ENCODE peak calls at places on chromosome 18, in nine cellular contexts. S is adrenal gland; R is hepatocyte; E is Peyer's patch; P is adipocyte; F is fibroblast of pulmonary artery; B is stomach; W is CD8-positive, alpha-beta T cell; V is AG04450. J is an unnamed sample.

GRCh38 chr18:25535495-25535894 is 183.5 kb upstream of the ZNF521 start:
- DNase-seq in S (no peak), R (no peak), E (no peak), P (no peak), F (no peak), B (no peak), W (no peak), V (no peak), J (no peak)

GRCh38 chr18:111292-112014 is 46.9 kb upstream of the USP14 start:
- DNase-seq in S (peak), R (peak), E (peak), P (peak), F (peak), B (peak), W (peak), V (no peak), J (peak)

GRCh38 chr18:44594779-44595467 is 85.8 kb upstream of the SETBP1 start:
- DNase-seq in S (no peak), R (no peak), E (no peak), P (peak), F (peak), B (no peak), W (no peak), V (no peak), J (peak)

GRCh38 chr18:494602-494983 is 5.9 kb downstream of the COLEC12 start:
- DNase-seq in S (no peak), R (no peak), E (no peak), P (no peak), F (peak), B (no peak), W (no peak), V (no peak), J (peak)

GRCh38 chr18:31592520-31593157 is 962 bp downstream of the TTR start:
- DNase-seq in S (no peak), R (no peak), E (no peak), P (no peak), F (no peak), B (no peak), W (no peak), V (no peak), J (no peak)

GRCh38 chr18:39414009-39414700 is 1848.6 kb upstream of the CELF4 start:
- DNase-seq in S (no peak), R (peak), E (no peak), P (no peak), F (peak), B (no peak), W (no peak), V (peak), J (peak)

GRCh38 chr18:77250926-77251729 is 1.5 kb downstream of the GALR1 start:
- DNase-seq in S (no peak), R (no peak), E (no peak), P (no peak), F (peak), B (no peak), W (no peak), V (no peak), J (no peak)

GRCh38 chr18:32698148-32698547 is 74.7 kb downstream of the KLHL14 start:
- DNase-seq in S (no peak), R (no peak), E (no peak), P (no peak), F (no peak), B (no peak), W (no peak), V (no peak), J (no peak)

GRCh38 chr18:24656044-24656443 is 195.6 kb downstream of the HRH4 start:
- DNase-seq in S (no peak), R (no peak), E (no peak), P (no peak), F (no peak), B (no peak), W (no peak), V (no peak), J (no peak)

GRCh38 chr18:398866-399637 is 101.4 kb downstream of the COLEC12 start:
- DNase-seq in S (no peak), R (no peak), E (no peak), P (no peak), F (no peak), B (no peak), W (no peak), V (no peak), J (no peak)

GRCh38 chr18:10242922-10243680 is 211.3 kb upstream of the APCDD1 start:
- DNase-seq in S (no peak), R (peak), E (no peak), P (no peak), F (no peak), B (no peak), W (no peak), V (no peak), J (no peak)

GRCh38 chr18:37438417-37439180 is 127.0 kb downstream of the CELF4 start:
- DNase-seq in S (no peak), R (no peak), E (no peak), P (no peak), F (no peak), B (no peak), W (no peak), V (no peak), J (no peak)

GRCh38 chr18:23982154-23983071 is 32.1 kb upstream of the TTC39C start:
- DNase-seq in S (peak), R (peak), E (peak), P (peak), F (peak), B (no peak), W (no peak), V (peak), J (peak)

GRCh38 chr18:75376004-75376403 is 51.5 kb downstream of the SMIM21 start:
- DNase-seq in S (no peak), R (no peak), E (no peak), P (no peak), F (no peak), B (no peak), W (no peak), V (no peak), J (no peak)

GRCh38 chr18:70207181-70207580 is 1.7 kb upstream of the RTTN start:
- DNase-seq in S (no peak), R (no peak), E (no peak), P (no peak), F (no peak), B (no peak), W (no peak), V (no peak), J (no peak)

GRCh38 chr18:11089931-11090715 is 59.2 kb downstream of the PIEZO2 start:
- DNase-seq in S (no peak), R (no peak), E (no peak), P (no peak), F (no peak), B (no peak), W (no peak), V (no peak), J (no peak)

GRCh38 chr18:5057348-5058012 is 139.6 kb downstream of the AKAIN1 start:
- DNase-seq in S (peak), R (peak), E (no peak), P (peak), F (peak), B (peak), W (peak), V (no peak), J (peak)

GRCh38 chr18:43648002-43648401 is 370.7 kb upstream of the SYT4 start:
- DNase-seq in S (no peak), R (no peak), E (no peak), P (no peak), F (peak), B (no peak), W (no peak), V (no peak), J (no peak)

GRCh38 chr18:23779696-23780303 is 90.5 kb downstream of the LAMA3 start:
- DNase-seq in S (no peak), R (peak), E (no peak), P (no peak), F (peak), B (no peak), W (no peak), V (no peak), J (peak)

GRCh38 chr18:52288403-52289004 is 51.5 kb upstream of the DCC start:
- DNase-seq in S (peak), R (peak), E (peak), P (no peak), F (peak), B (peak), W (no peak), V (no peak), J (no peak)

GRCh38 chr18:24068945-24069693 is 54.6 kb downstream of the TTC39C start:
- DNase-seq in S (no peak), R (no peak), E (no peak), P (no peak), F (no peak), B (no peak), W (no peak), V (no peak), J (no peak)

GRCh38 chr18:58201268-58201667 is 157.2 kb downstream of the NEDD4L start:
- DNase-seq in S (no peak), R (no peak), E (no peak), P (no peak), F (no peak), B (no peak), W (no peak), V (no peak), J (no peak)

GRCh38 chr18:74476154-74476553 is 19.0 kb upstream of the DIPK1C start:
- DNase-seq in S (peak), R (peak), E (no peak), P (no peak), F (peak), B (no peak), W (no peak), V (no peak), J (no peak)

GRCh38 chr18:56639094-56639361 is 636 bp upstream of the TXNL1 start:
- DNase-seq in S (no peak), R (no peak), E (no peak), P (no peak), F (no peak), B (no peak), W (no peak), V (no peak), J (no peak)

GRCh38 chr18:54924948-54925347 is 34.3 kb downstream of the CCDC68 start:
- DNase-seq in S (no peak), R (no peak), E (no peak), P (no peak), F (peak), B (no peak), W (no peak), V (no peak), J (peak)

GRCh38 chr18:54529444-54529843 is 61.6 kb upstream of the DYNAP start:
- DNase-seq in S (no peak), R (no peak), E (no peak), P (no peak), F (no peak), B (no peak), W (no peak), V (no peak), J (no peak)

GRCh38 chr18:23311346-23312103 is 141.6 kb upstream of the RIOK3 start:
- DNase-seq in S (peak), R (peak), E (no peak), P (peak), F (peak), B (no peak), W (no peak), V (peak), J (peak)

GRCh38 chr18:57797209-57797651 is 5.9 kb downstream of the ATP8B1 start:
- DNase-seq in S (no peak), R (peak), E (peak), P (no peak), F (no peak), B (peak), W (no peak), V (no peak), J (no peak)

DNA sequence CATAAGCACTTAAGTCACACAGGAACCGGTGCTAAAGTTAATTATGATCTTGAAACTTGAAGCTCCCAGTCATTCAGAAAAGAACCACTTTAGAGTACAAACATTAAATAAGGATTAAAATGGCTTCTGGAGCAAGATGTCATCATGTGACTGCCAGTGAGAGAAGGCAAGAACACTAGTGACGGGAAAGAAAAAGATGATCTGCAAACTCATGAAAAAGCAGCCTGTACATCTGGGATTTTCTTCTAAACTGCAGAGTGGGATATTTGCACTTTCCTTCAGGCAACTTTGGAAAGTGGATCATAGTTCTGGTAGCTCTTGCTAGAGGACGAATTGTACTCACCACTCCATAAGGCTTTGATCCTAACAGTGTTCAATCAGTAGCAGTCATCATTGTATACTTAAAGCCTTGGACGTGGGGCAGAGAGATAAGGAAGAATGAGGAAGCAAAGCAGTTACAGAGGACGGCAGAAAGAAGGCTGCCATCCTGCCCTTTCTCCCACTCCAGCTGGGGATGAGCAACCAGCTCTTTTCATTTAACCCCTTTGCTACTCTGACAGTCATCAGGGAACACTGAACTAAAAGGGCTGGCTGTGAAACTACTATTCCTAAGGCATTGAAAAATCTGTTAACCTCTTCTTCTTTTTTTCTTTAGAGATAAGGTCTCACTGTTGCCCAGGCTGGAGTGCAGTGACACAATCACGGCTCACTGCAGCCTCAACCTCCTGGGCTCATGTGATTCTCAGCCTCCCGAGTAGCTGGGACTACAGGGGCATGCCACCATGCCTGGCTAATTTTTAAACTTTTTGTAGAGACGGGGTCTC is 18.1 kb downstream of the ABHD3 start:
- DNase-seq in S (no peak), R (peak), E (no peak), P (no peak), F (peak), B (peak), W (no peak), V (no peak), J (no peak)
- H3K4me3 ChIP-seq in S (no peak), R (no peak), E (no peak), P (peak), F (no peak), B (peak), W (no peak), V (no peak), J (no peak)

DNA sequence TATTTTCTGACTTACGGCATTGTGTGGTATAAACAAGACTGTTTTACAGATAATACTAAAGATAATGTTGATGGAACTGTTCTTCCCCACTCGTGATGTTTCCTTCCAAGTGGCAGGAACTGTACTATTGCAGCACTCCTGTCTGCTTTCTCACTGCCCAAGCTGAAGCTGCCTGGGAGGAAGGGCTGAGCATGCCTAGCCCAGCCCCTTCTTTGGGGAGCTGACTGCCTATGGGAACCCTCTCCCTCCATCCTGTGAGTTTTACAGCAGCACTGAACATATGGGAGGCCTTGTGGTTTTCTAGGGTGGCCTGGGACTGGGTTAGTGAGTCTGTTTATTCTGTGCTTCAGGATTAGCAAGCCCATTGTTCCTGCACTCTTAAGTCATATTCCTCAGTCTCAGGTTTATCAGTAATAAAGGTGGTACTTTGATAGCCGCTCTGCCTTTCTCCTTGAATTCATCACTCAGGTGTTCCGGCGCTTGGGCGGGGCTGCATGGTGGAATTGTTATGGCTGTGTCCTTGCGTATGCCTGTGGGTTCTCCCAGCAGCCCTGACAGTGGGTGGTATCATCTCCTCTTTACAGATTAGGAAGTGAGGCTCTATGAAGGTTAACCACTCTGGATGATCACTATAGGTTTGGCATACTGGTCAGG is 379.7 kb downstream of the PTPRM start:
- DNase-seq in S (peak), R (peak), E (peak), P (peak), F (peak), B (peak), W (no peak), V (peak), J (peak)
- H3K4me3 ChIP-seq in S (no peak), R (no peak), E (no peak), P (peak), F (peak), B (peak), W (no peak), V (peak), J (peak)

GRCh38 chr18:79392226-79392625 is 3.5 kb upstream of the NFATC1 start:
- DNase-seq in S (no peak), R (no peak), E (no peak), P (no peak), F (no peak), B (no peak), W (no peak), V (no peak), J (no peak)

GRCh38 chr18:79394438-79395307 is 1.1 kb upstream of the NFATC1 start:
- DNase-seq in S (no peak), R (peak), E (peak), P (peak), F (peak), B (no peak), W (peak), V (no peak), J (peak)

GRCh38 chr18:79393626-79394401 is 1.9 kb upstream of the NFATC1 start:
- DNase-seq in S (peak), R (peak), E (peak), P (peak), F (peak), B (peak), W (peak), V (peak), J (peak)

GRCh38 chr18:79395308-79395640 is 456 bp upstream of the NFATC1 start:
- DNase-seq in S (no peak), R (no peak), E (no peak), P (no peak), F (no peak), B (no peak), W (no peak), V (no peak), J (no peak)

GRCh38 chr18:79393181-79393598 is 2.5 kb upstream of the NFATC1 start:
- DNase-seq in S (no peak), R (no peak), E (peak), P (peak), F (no peak), B (no peak), W (no peak), V (no peak), J (no peak)
- H3K4me3 ChIP-seq in S (no peak), R (peak), E (peak), P (peak), F (peak), B (peak), W (peak), V (peak), J (peak)

DNA sequence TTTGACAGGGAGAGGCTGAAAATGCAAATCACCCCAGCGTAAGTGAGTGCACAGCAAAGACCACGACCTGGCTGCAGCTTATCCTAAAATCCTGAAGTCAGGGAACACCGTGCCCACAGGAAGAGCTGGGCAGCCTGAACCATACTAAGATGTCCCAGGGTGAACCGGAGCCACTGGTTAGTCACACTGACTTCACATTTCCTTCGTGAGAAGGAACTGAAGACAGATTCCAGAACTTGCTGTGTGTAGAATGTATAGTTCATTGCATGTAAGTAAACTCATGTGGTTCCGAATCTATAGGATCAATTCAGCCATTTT is 84.6 kb upstream of the NDUFV2 start:
- DNase-seq in S (peak), R (no peak), E (no peak), P (peak), F (no peak), B (no peak), W (no peak), V (no peak), J (no peak)
- H3K4me3 ChIP-seq in S (no peak), R (no peak), E (no peak), P (peak), F (peak), B (peak), W (no peak), V (peak), J (peak)

GRCh38 chr18:48006415-48007175 is 76.1 kb upstream of the SMAD2 start:
- DNase-seq in S (no peak), R (no peak), E (no peak), P (no peak), F (no peak), B (no peak), W (no peak), V (no peak), J (no peak)

GRCh38 chr18:48009116-48009825 is 78.8 kb upstream of the SMAD2 start:
- DNase-seq in S (no peak), R (no peak), E (no peak), P (no peak), F (no peak), B (no peak), W (no peak), V (no peak), J (no peak)

GRCh38 chr18:48007955-48008701 is 77.7 kb upstream of the SMAD2 start:
- DNase-seq in S (peak), R (peak), E (peak), P (peak), F (peak), B (peak), W (peak), V (no peak), J (peak)

GRCh38 chr18:48004577-48004976 is 74.1 kb upstream of the SMAD2 start:
- DNase-seq in S (no peak), R (no peak), E (no peak), P (no peak), F (no peak), B (no peak), W (no peak), V (no peak), J (no peak)

DNA sequence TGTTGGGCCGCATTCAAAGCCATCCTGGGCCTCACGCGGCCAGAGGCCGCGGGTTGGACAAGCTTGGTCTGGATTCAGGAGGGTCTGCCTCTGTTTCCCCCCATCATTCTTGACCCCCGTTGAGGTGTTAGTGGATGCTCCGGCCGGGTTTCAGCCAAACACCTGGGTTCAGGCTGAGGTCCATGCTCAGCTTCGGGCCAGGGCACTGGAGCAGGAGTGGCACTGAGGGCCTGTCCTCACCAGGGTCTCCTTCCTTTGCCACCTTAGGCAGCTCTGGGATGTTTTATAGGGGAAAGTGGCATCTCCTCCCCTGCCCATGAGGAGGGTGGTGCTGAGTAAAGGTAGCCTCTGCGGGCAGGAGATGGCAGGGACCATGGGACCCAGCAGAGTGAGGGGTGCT is 76.9 kb upstream of the SMAD2 start:
- DNase-seq in S (no peak), R (no peak), E (no peak), P (no peak), F (no peak), B (no peak), W (no peak), V (no peak), J (no peak)
- H3K4me3 ChIP-seq in S (no peak), R (no peak), E (no peak), P (peak), F (no peak), B (no peak), W (no peak), V (peak), J (peak)

GRCh38 chr18:79798346-79798998 is 734 bp downstream of the KCNG2 start:
- DNase-seq in S (no peak), R (no peak), E (no peak), P (peak), F (no peak), B (no peak), W (no peak), V (no peak), J (no peak)

GRCh38 chr18:79796016-79796415 is 1.7 kb upstream of the KCNG2 start:
- DNase-seq in S (no peak), R (no peak), E (peak), P (no peak), F (peak), B (no peak), W (no peak), V (no peak), J (no peak)

GRCh38 chr18:79798999-79799370 is 1.2 kb downstream of the KCNG2 start:
- DNase-seq in S (no peak), R (peak), E (peak), P (peak), F (peak), B (no peak), W (no peak), V (no peak), J (no peak)

GRCh38 chr18:79796531-79797390 is 977 bp upstream of the KCNG2 start:
- DNase-seq in S (no peak), R (no peak), E (peak), P (peak), F (peak), B (no peak), W (no peak), V (no peak), J (no peak)

GRCh38 chr18:79797518-79798345 is at the start of gene KCNG2:
- DNase-seq in S (no peak), R (peak), E (peak), P (peak), F (peak), B (no peak), W (no peak), V (no peak), J (no peak)
- H3K4me3 ChIP-seq in S (no peak), R (peak), E (peak), P (no peak), F (peak), B (peak), W (no peak), V (peak), J (no peak)

GRCh38 chr18:35345460-35345921 is 1.3 kb upstream of the ZNF24 start:
- DNase-seq in S (peak), R (peak), E (no peak), P (no peak), F (peak), B (peak), W (no peak), V (no peak), J (no peak)
- H3K4me3 ChIP-seq in S (no peak), R (no peak), E (no peak), P (peak), F (no peak), B (peak), W (no peak), V (no peak), J (no peak)

J was measured in astrocyte of the spinal cord.